ENCODE peak calls at places on chromosomes 13 and 19, in six cellular contexts. One of them, this sample, is unnamed.

GRCh38 chr19:7742991-7743390 is 4.3 kb downstream of the CD209 start:
- DNase-seq in stimulated activated CD4-positive, alpha-beta T cell treated with anti-CD3 and anti-CD28 coated beads, Interleukin-4, amount 100 ng/mL, for 24 hours: no peak
- DNase-seq in anterior cingulate cortex: no peak
- DNase-seq in Calu3: no peak
- DNase-seq in activated CD8-positive, alpha-beta memory T cell treated with anti-CD3 and anti-CD28 coated beads for 1 hour: no peak
- DNase-seq in aorta: no peak
- DNase-seq in this sample: no peak

GRCh38 chr13:98433654-98434053 is 143.3 kb downstream of the STK24 start:
- DNase-seq in stimulated activated CD4-positive, alpha-beta T cell treated with anti-CD3 and anti-CD28 coated beads, Interleukin-4, amount 100 ng/mL, for 24 hours: no peak
- DNase-seq in anterior cingulate cortex: no peak
- DNase-seq in Calu3: no peak
- DNase-seq in activated CD8-positive, alpha-beta memory T cell treated with anti-CD3 and anti-CD28 coated beads for 1 hour: no peak
- DNase-seq in aorta: no peak
- DNase-seq in this sample: no peak

GRCh38 chr13:100363351-100363750 is 225.2 kb downstream of the GGACT start:
- DNase-seq in stimulated activated CD4-positive, alpha-beta T cell treated with anti-CD3 and anti-CD28 coated beads, Interleukin-4, amount 100 ng/mL, for 24 hours: no peak
- DNase-seq in anterior cingulate cortex: no peak
- DNase-seq in Calu3: no peak
- DNase-seq in activated CD8-positive, alpha-beta memory T cell treated with anti-CD3 and anti-CD28 coated beads for 1 hour: no peak
- DNase-seq in aorta: no peak
- DNase-seq in this sample: no peak

GRCh38 chr13:40101708-40102359 is 446.4 kb downstream of the COG6 start:
- DNase-seq in stimulated activated CD4-positive, alpha-beta T cell treated with anti-CD3 and anti-CD28 coated beads, Interleukin-4, amount 100 ng/mL, for 24 hours: peak
- DNase-seq in anterior cingulate cortex: no peak
- DNase-seq in Calu3: no peak
- DNase-seq in activated CD8-positive, alpha-beta memory T cell treated with anti-CD3 and anti-CD28 coated beads for 1 hour: no peak
- DNase-seq in aorta: no peak
- DNase-seq in this sample: no peak

GRCh38 chr13:110089815-110090214 is 217.1 kb downstream of the COL4A1 start:
- DNase-seq in stimulated activated CD4-positive, alpha-beta T cell treated with anti-CD3 and anti-CD28 coated beads, Interleukin-4, amount 100 ng/mL, for 24 hours: no peak
- DNase-seq in anterior cingulate cortex: no peak
- DNase-seq in Calu3: no peak
- DNase-seq in activated CD8-positive, alpha-beta memory T cell treated with anti-CD3 and anti-CD28 coated beads for 1 hour: no peak
- DNase-seq in aorta: no peak
- DNase-seq in this sample: no peak

GRCh38 chr13:102911336-102911735 is 65.5 kb downstream of the ERCC5 start:
- DNase-seq in stimulated activated CD4-positive, alpha-beta T cell treated with anti-CD3 and anti-CD28 coated beads, Interleukin-4, amount 100 ng/mL, for 24 hours: no peak
- DNase-seq in anterior cingulate cortex: no peak
- DNase-seq in Calu3: peak
- DNase-seq in activated CD8-positive, alpha-beta memory T cell treated with anti-CD3 and anti-CD28 coated beads for 1 hour: no peak
- DNase-seq in aorta: no peak
- DNase-seq in this sample: no peak

GRCh38 chr13:30423891-30424290 is 1.6 kb downstream of the UBE2L5 start:
- DNase-seq in stimulated activated CD4-positive, alpha-beta T cell treated with anti-CD3 and anti-CD28 coated beads, Interleukin-4, amount 100 ng/mL, for 24 hours: no peak
- DNase-seq in anterior cingulate cortex: no peak
- DNase-seq in Calu3: no peak
- DNase-seq in activated CD8-positive, alpha-beta memory T cell treated with anti-CD3 and anti-CD28 coated beads for 1 hour: no peak
- DNase-seq in aorta: no peak
- DNase-seq in this sample: no peak

GRCh38 chr13:67091603-67092002 is 138.5 kb downstream of the PCDH9 start:
- DNase-seq in stimulated activated CD4-positive, alpha-beta T cell treated with anti-CD3 and anti-CD28 coated beads, Interleukin-4, amount 100 ng/mL, for 24 hours: no peak
- DNase-seq in anterior cingulate cortex: no peak
- DNase-seq in Calu3: no peak
- DNase-seq in activated CD8-positive, alpha-beta memory T cell treated with anti-CD3 and anti-CD28 coated beads for 1 hour: no peak
- DNase-seq in aorta: no peak
- DNase-seq in this sample: no peak